ENCODE peak calls at places on chromosomes 16 and 17, in seven cellular contexts. R is body of pancreas, P is keratinocyte, Q is Caco-2, T is fibroblast of lung, B is HCT116, N is ovary. L is an unnamed sample. For H3K36me3, the result is how much of the 10 kb centered on the place peaks cover.

GRCh38 chr16:13923703-13924298 is 3.8 kb downstream of the ERCC4 start:
- DNase-seq in R (no peak), T (peak), P (no peak), N (no peak), B (peak), Q (no peak), L (no peak)

GRCh38 chr17:41284546-41284945 is 9.0 kb downstream of the KRTAP9-7 start:
- DNase-seq in B (no peak), N (no peak), T (no peak), Q (no peak), P (no peak), R (no peak), L (no peak)

GRCh38 chr16:4938683-4939030 is 1.7 kb upstream of the PPL start:
- DNase-seq in N (no peak), R (no peak), B (no peak), P (no peak), T (peak), Q (no peak), L (no peak)

GRCh38 chr16:19715566-19715965 is 2.5 kb downstream of the KNOP1 start:
- DNase-seq in R (no peak), P (no peak), T (no peak), B (no peak), N (no peak), Q (no peak), L (no peak)

GRCh38 chr16:74298104-74298503 is 1.5 kb downstream of the PSMD7 start:
- DNase-seq in N (no peak), R (no peak), Q (no peak), T (no peak), B (no peak), P (no peak), L (no peak)

GRCh38 chr16:21656795-21657768 is 4.7 kb upstream of the IGSF6 start:
- DNase-seq in R (peak), B (peak), P (peak), Q (no peak), N (no peak), T (peak), L (peak)

GRCh38 chr17:48439473-48439872 is 9.5 kb upstream of the SKAP1 start:
- DNase-seq in Q (no peak), B (no peak), R (no peak), N (no peak), P (no peak), T (no peak), L (no peak)

GRCh38 chr17:73957564-73957963 is 245.9 kb upstream of the RPL38 start:
- DNase-seq in T (no peak), Q (peak), R (no peak), P (no peak), N (no peak), B (no peak), L (no peak)

GRCh38 chr16:20853076-20853597 is 46.8 kb downstream of the REXO5 start:
- DNase-seq in T (no peak), R (no peak), Q (peak), B (no peak), P (no peak), N (no peak), L (no peak)

GRCh38 chr16:64469906-64470702 is 651.8 kb downstream of the CDH11 start:
- DNase-seq in P (no peak), R (peak), T (no peak), N (peak), Q (no peak), B (no peak), L (no peak)

GRCh38 chr17:11644265-11645212 is 46.3 kb downstream of the DNAH9 start:
- DNase-seq in Q (peak), T (peak), B (peak), R (peak), N (peak), P (peak), L (peak)

GRCh38 chr16:14324581-14324980 is 253.5 kb downstream of the MRTFB start:
- DNase-seq in P (no peak), T (peak), R (no peak), Q (no peak), N (no peak), B (no peak), L (no peak)

GRCh38 chr17:80990921-80991644 is 558 bp upstream of the CHMP6 start:
- DNase-seq in B (no peak), Q (peak), R (no peak), N (peak), T (no peak), P (no peak), L (no peak)

GRCh38 chr16:15856217-15856616 is 611 bp downstream of the MYH11 start:
- DNase-seq in T (no peak), N (no peak), B (no peak), R (no peak), P (no peak), Q (no peak), L (no peak)

GRCh38 chr17:55162556-55162946 is 102.2 kb upstream of the HLF start:
- DNase-seq in B (no peak), T (no peak), P (no peak), N (no peak), Q (no peak), R (no peak), L (no peak)

GRCh38 chr17:57294629-57295501 is 38.5 kb downstream of the MSI2 start:
- DNase-seq in Q (peak), R (no peak), N (no peak), T (peak), P (no peak), B (peak), L (no peak)

GRCh38 chr16:18932243-18932997 is 6.2 kb upstream of the SMG1 start:
- DNase-seq in N (no peak), R (no peak), P (no peak), T (peak), Q (no peak), B (no peak), L (peak)

GRCh38 chr17:80761421-80761871 is 216.8 kb downstream of the RPTOR start:
- DNase-seq in N (no peak), P (peak), T (peak), B (peak), R (no peak), Q (no peak), L (peak)

GRCh38 chr17:13420294-13421277 is 181.1 kb downstream of the HS3ST3A1 start:
- DNase-seq in Q (no peak), P (no peak), B (no peak), R (no peak), T (peak), N (no peak), L (no peak)

GRCh38 chr17:72661093-72661944 is 431.2 kb downstream of the SLC39A11 start:
- DNase-seq in T (no peak), Q (no peak), P (peak), N (no peak), R (peak), B (peak), L (peak)

GRCh38 chr17:42312285-42313130 is 24.2 kb downstream of the STAT5A start:
- DNase-seq in N (peak), Q (no peak), P (no peak), T (peak), R (peak), B (no peak), L (no peak)

GRCh38 chr16:64969221-64969620 is 152.6 kb downstream of the CDH11 start:
- DNase-seq in B (no peak), P (no peak), T (no peak), N (no peak), Q (no peak), R (no peak), L (no peak)

GRCh38 chr16:89051521-89052166 is 42.0 kb upstream of the ACSF3 start:
- DNase-seq in T (no peak), B (no peak), R (no peak), N (no peak), Q (no peak), P (no peak), L (no peak)

GRCh38 chr16:71775949-71776348 is 32.7 kb downstream of the AP1G1 start:
- DNase-seq in T (no peak), Q (no peak), B (no peak), N (no peak), R (no peak), P (no peak), L (no peak)

GRCh38 chr17:74531231-74531761 is at the start of gene CD300LB:
- DNase-seq in N (no peak), B (no peak), T (no peak), P (no peak), Q (no peak), R (no peak), L (no peak)

GRCh38 chr17:80187493-80187892 is 17.7 kb downstream of the CARD14 start:
- DNase-seq in B (no peak), R (peak), P (no peak), T (peak), N (peak), Q (no peak), L (no peak)

GRCh38 chr17:10612957-10613744 is 44.0 kb downstream of the MYH3 start:
- DNase-seq in T (peak), N (no peak), R (no peak), B (no peak), Q (no peak), P (no peak), L (no peak)

GRCh38 chr17:78610951-78611511 is 33.8 kb upstream of the DNAH17 start:
- DNase-seq in P (no peak), R (no peak), B (no peak), Q (no peak), T (no peak), N (no peak), L (no peak)

GRCh38 chr16:78184554-78185183 is 85.2 kb downstream of the WWOX start:
- DNase-seq in Q (no peak), T (peak), N (no peak), P (no peak), B (no peak), R (no peak), L (peak)

GRCh38 chr17:4163951-4164350 is 21.0 kb downstream of the CYB5D2 start:
- DNase-seq in P (no peak), N (no peak), B (no peak), T (peak), R (no peak), Q (no peak), L (no peak)

GRCh38 chr16:23796941-23797340 is 38.8 kb upstream of the PRKCB start:
- DNase-seq in Q (no peak), B (no peak), N (no peak), R (no peak), P (no peak), T (no peak), L (no peak)

GRCh38 chr16:14181371-14182050 is 110.4 kb downstream of the MRTFB start:
- DNase-seq in B (no peak), R (no peak), N (no peak), P (no peak), T (peak), Q (no peak), L (no peak)

GRCh38 chr16:87310610-87311009 is 6.6 kb downstream of the C16orf95 start:
- DNase-seq in Q (peak), P (no peak), T (no peak), B (no peak), R (no peak), N (no peak), L (no peak)

GRCh38 chr17:7281074-7281952 is at the start of gene SLC2A4:
- DNase-seq in B (peak), N (peak), T (peak), Q (peak), P (peak), R (peak), L (peak)

GRCh38 chr16:1614226-1615102 is 2.3 kb downstream of the CRAMP1 start:
- DNase-seq in N (peak), T (peak), R (peak), B (no peak), P (no peak), Q (no peak), L (no peak)

GRCh38 chr17:63304704-63305261 is 141.3 kb downstream of the CYB561 start:
- DNase-seq in N (no peak), P (no peak), Q (no peak), R (no peak), T (no peak), B (no peak), L (no peak)

GRCh38 chr16:8863594-8864424 is 5.0 kb downstream of the CARHSP1 start:
- DNase-seq in T (no peak), P (no peak), Q (peak), R (peak), N (no peak), B (no peak), L (no peak)
- H3K4me3 ChIP-seq in T (no peak), P (no peak), Q (no peak), R (no peak), N (no peak), B (no peak), L (no peak)

DNA sequence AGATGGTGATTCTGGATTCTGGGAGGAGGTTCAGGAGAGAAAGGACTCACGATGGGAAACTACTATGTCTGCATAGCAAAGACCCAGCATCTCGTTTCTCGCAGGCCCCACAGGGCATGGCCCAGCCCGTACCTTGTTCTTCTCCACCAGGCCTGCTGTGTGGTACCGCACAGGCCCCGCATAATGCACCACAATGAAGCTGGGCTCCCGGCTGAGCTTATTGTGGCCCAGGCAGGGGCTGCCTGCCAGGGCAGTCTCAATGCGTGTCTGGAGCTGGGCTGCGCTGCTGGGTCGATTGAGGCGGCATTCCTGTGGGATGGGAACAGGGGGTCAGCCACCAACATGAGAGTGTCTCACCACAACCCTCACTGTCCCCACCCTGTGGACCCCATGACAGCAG is 20.4 kb downstream of the ZNHIT3 start:
- DNase-seq in Q (peak), B (no peak), R (no peak), T (no peak), N (no peak), P (no peak), L (no peak)
- TF ChIP-seq CTCF in Q (no peak), B (no peak), R (no peak), T (no peak), N (no peak), P (no peak), L (no peak)

GRCh38 chr16:72796222-72796621 is 251.7 kb downstream of the ZFHX3 start:
- DNase-seq in R (no peak), N (no peak), P (no peak), Q (no peak), B (no peak), T (no peak), L (no peak)

GRCh38 chr16:72794986-72795385 is 252.9 kb downstream of the ZFHX3 start:
- DNase-seq in N (no peak), Q (no peak), P (no peak), T (no peak), B (no peak), R (no peak), L (no peak)

GRCh38 chr16:72797606-72798005 is 250.3 kb downstream of the ZFHX3 start:
- DNase-seq in B (no peak), P (no peak), T (no peak), N (no peak), Q (no peak), R (no peak), L (no peak)

GRCh38 chr16:72800524-72800923 is 247.4 kb downstream of the ZFHX3 start:
- DNase-seq in R (no peak), T (no peak), B (no peak), N (no peak), Q (no peak), P (no peak), L (no peak)

GRCh38 chr16:72798212-72798611 is 249.7 kb downstream of the ZFHX3 start:
- DNase-seq in Q (no peak), T (no peak), B (no peak), N (no peak), P (no peak), R (no peak), L (no peak)
- H3K36me3 ChIP-seq in Q (under half), T (under half), B (under half), N (under half), P (under half), R (under half), L (under half)

GRCh38 chr17:39701012-39701783 is 1.3 kb downstream of the ERBB2 start:
- DNase-seq in Q (peak), N (no peak), B (no peak), P (no peak), R (peak), T (no peak), L (no peak)
- H3K4me3 ChIP-seq in Q (peak), N (peak), B (peak), P (peak), R (peak), T (peak), L (peak)

GRCh38 chr17:28684963-28685362 is 23.0 kb downstream of the SUPT6H start:
- DNase-seq in Q (no peak), N (peak), B (no peak), P (no peak), T (peak), R (peak), L (no peak)
- TF ChIP-seq CTCF in Q (peak), N (no peak), B (no peak), P (no peak), T (no peak), R (no peak), L (no peak)